ENCODE peak calls at places on chromosomes 16 and 17, in five cellular contexts. F is adrenal gland, Q is PC-3, C is uterus, R is bronchial epithelial cell. L is an unnamed sample.

GRCh38 chr17:45930420-45930951 is 36.1 kb downstream of the MAPT start:
- DNase-seq in F (no peak), Q (no peak), C (no peak), R (no peak), L (no peak)

GRCh38 chr16:22728167-22728836 is 85.7 kb upstream of the HS3ST2 start:
- DNase-seq in F (peak), Q (no peak), C (no peak), R (no peak), L (no peak)

GRCh38 chr17:81523139-81524062 is 4.8 kb upstream of the FSCN2 start:
- DNase-seq in F (no peak), Q (peak), C (no peak), R (no peak), L (peak)

GRCh38 chr17:83079340-83079747 is at the start of gene METRNL:
- DNase-seq in F (peak), Q (peak), C (peak), R (no peak), L (peak)

GRCh38 chr17:49223517-49224197 is 6.9 kb downstream of the PHOSPHO1 start:
- DNase-seq in F (peak), Q (peak), C (peak), R (no peak), L (peak)

GRCh38 chr17:35900280-35900679 is 20.1 kb upstream of the CCL5 start:
- DNase-seq in F (no peak), Q (no peak), C (no peak), R (peak), L (no peak)

GRCh38 chr17:2050246-2050866 is 4.5 kb upstream of the HIC1 start:
- DNase-seq in F (peak), Q (peak), C (peak), R (no peak), L (peak)

GRCh38 chr17:59377410-59377809 is 46.0 kb downstream of the YPEL2 start:
- DNase-seq in F (no peak), Q (no peak), C (no peak), R (no peak), L (no peak)

GRCh38 chr17:50817142-50817751 is 18.1 kb upstream of the WFIKKN2 start:
- DNase-seq in F (no peak), Q (peak), C (no peak), R (no peak), L (peak)

GRCh38 chr16:12231666-12232065 is 255.1 kb downstream of the SNX29 start:
- DNase-seq in F (no peak), Q (peak), C (no peak), R (peak), L (no peak)

GRCh38 chr16:57970971-57971370 is at the start of gene CNGB1:
- DNase-seq in F (no peak), Q (no peak), C (no peak), R (no peak), L (no peak)

GRCh38 chr17:79674506-79675412 is 56.0 kb upstream of the ENPP7 start:
- DNase-seq in F (no peak), Q (no peak), C (no peak), R (no peak), L (no peak)

GRCh38 chr17:83116783-83117555 is 37.6 kb downstream of the METRNL start:
- DNase-seq in F (no peak), Q (no peak), C (no peak), R (no peak), L (no peak)

GRCh38 chr17:79484600-79485398 is 126.1 kb downstream of the RBFOX3 start:
- DNase-seq in F (no peak), Q (no peak), C (no peak), R (no peak), L (no peak)

GRCh38 chr17:78933025-78933958 is 8.1 kb upstream of the TIMP2 start:
- DNase-seq in F (no peak), Q (peak), C (peak), R (peak), L (no peak)

GRCh38 chr16:4776141-4776705 is 9.3 kb upstream of the ZNF500 start:
- DNase-seq in F (no peak), Q (no peak), C (no peak), R (no peak), L (no peak)

GRCh38 chr16:31357324-31358156 is 2.6 kb downstream of the ITGAX start:
- DNase-seq in F (no peak), Q (no peak), C (no peak), R (no peak), L (no peak)

GRCh38 chr17:46212634-46213435 is 19.6 kb upstream of the KANSL1 start:
- DNase-seq in F (peak), Q (peak), C (peak), R (peak), L (peak)

GRCh38 chr17:73214851-73215250 is 22.0 kb downstream of the COG1 start:
- DNase-seq in F (no peak), Q (no peak), C (no peak), R (no peak), L (no peak)

GRCh38 chr17:79221597-79221996 is 147.0 kb downstream of the ENGASE start:
- DNase-seq in F (no peak), Q (no peak), C (no peak), R (no peak), L (no peak)

GRCh38 chr16:48918520-48919258 is 308.7 kb upstream of the N4BP1 start:
- DNase-seq in F (no peak), Q (peak), C (no peak), R (peak), L (no peak)

GRCh38 chr17:16933317-16934132 is 38.4 kb downstream of the TNFRSF13B start:
- DNase-seq in F (no peak), Q (peak), C (no peak), R (no peak), L (no peak)

GRCh38 chr17:18025596-18026407 is 13.2 kb downstream of the ATPAF2 start:
- DNase-seq in F (no peak), Q (peak), C (no peak), R (peak), L (no peak)

GRCh38 chr16:12805091-12805490 is 1.4 kb upstream of the CPPED1 start:
- DNase-seq in F (no peak), Q (peak), C (no peak), R (no peak), L (no peak)

GRCh38 chr17:38748329-38749221 is at the start of gene PCGF2:
- DNase-seq in F (peak), Q (peak), C (peak), R (peak), L (peak)

GRCh38 chr17:76147211-76148014 is 6.4 kb upstream of the FOXJ1 start:
- DNase-seq in F (no peak), Q (peak), C (no peak), R (peak), L (no peak)

GRCh38 chr16:19169081-19169639 is 1.1 kb downstream of the SYT17 start:
- DNase-seq in F (no peak), Q (no peak), C (no peak), R (no peak), L (peak)

GRCh38 chr16:10385725-10386516 is at the start of gene ATF7IP2:
- DNase-seq in F (peak), Q (peak), C (peak), R (peak), L (peak)

GRCh38 chr16:29862383-29862883 is 593 bp downstream of the CDIPT start:
- DNase-seq in F (peak), Q (peak), C (no peak), R (no peak), L (no peak)

GRCh38 chr17:17030515-17031211 is 11.6 kb upstream of the MPRIP start:
- DNase-seq in F (no peak), Q (no peak), C (no peak), R (no peak), L (no peak)

GRCh38 chr16:74743668-74744299 is 30.8 kb downstream of the FA2H start:
- DNase-seq in F (peak), Q (peak), C (no peak), R (peak), L (peak)

GRCh38 chr17:38893612-38894011 is 23.8 kb downstream of the LASP1 start:
- DNase-seq in F (no peak), Q (no peak), C (no peak), R (no peak), L (no peak)

GRCh38 chr17:28216528-28216927 is 102.5 kb upstream of the TMEM97 start:
- DNase-seq in F (peak), Q (peak), C (no peak), R (peak), L (no peak)

GRCh38 chr17:6257339-6257738 is 177.6 kb downstream of the AIPL1 start:
- DNase-seq in F (no peak), Q (peak), C (no peak), R (no peak), L (no peak)

GRCh38 chr17:55416470-55417052 is 5.1 kb downstream of the MMD start:
- DNase-seq in F (no peak), Q (no peak), C (no peak), R (peak), L (no peak)

GRCh38 chr17:79722787-79723186 is 8.0 kb upstream of the ENPP7 start:
- DNase-seq in F (no peak), Q (no peak), C (no peak), R (no peak), L (no peak)

GRCh38 chr17:3845361-3845753 is 689 bp downstream of the NCBP3 start:
- DNase-seq in F (peak), Q (no peak), C (no peak), R (peak), L (no peak)

GRCh38 chr16:4140652-4141051 is 24.4 kb upstream of the ADCY9 start:
- DNase-seq in F (no peak), Q (no peak), C (no peak), R (peak), L (no peak)

GRCh38 chr16:2530629-2531318 is 434 bp downstream of the CEMP1 start:
- DNase-seq in F (no peak), Q (no peak), C (no peak), R (no peak), L (no peak)
- H3K4me3 ChIP-seq in F (no peak), Q (no peak), C (no peak), R (no peak), L (no peak)

GRCh38 chr17:66313325-66313724 is 10.9 kb downstream of the PRKCA start:
- DNase-seq in F (no peak), Q (no peak), C (no peak), R (no peak), L (no peak)
- H3K4me3 ChIP-seq in F (no peak), Q (no peak), C (no peak), R (no peak), L (no peak)

GRCh38 chr17:60862482-60862881 is 184.8 kb downstream of the BCAS3 start:
- DNase-seq in F (no peak), Q (no peak), C (no peak), R (peak), L (no peak)

GRCh38 chr17:60864674-60865080 is 187.0 kb downstream of the BCAS3 start:
- DNase-seq in F (no peak), Q (no peak), C (no peak), R (no peak), L (no peak)

DNA sequence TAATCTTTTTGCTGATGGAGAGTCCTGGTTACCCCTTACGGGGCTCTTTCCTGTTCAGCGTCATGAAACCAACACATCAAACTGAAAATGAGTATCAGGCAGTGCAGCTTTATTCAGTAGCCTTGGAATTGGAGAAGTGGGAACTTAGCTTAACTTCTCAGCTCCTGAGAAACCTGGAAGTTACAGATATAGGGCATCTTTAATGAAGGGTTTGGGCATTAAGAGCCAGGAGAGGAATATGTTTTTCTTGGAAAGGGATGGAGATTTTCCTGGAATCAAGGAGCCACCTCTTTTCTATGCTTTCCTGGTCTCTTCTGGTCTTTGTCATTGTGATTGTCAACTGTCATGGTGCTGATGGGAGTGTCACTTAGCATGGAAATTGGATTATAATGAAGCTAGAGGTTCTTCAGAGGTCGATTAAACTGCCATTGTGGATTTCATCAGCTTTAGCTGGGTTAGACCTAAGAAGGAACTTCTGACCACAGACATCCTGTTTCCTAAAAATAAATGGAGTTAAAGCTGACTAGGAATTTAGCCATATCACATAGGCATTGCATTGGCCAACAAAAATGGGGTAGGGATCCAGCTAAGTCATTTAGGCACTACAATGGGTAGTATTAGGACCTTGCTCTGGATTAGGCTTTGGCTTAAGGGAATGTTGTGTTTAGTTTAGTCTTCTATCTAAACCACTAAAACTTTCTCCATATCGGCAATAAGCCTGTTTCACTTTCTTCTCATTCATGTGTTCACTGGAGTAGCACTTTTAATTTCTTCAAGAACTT is 186.4 kb downstream of the BCAS3 start:
- DNase-seq in F (no peak), Q (no peak), C (no peak), R (no peak), L (no peak)
- H3K4me3 ChIP-seq in F (no peak), Q (no peak), C (no peak), R (no peak), L (no peak)

GRCh38 chr17:77402159-77402731 is 261.5 kb downstream of the SEC14L1 start:
- DNase-seq in F (no peak), Q (no peak), C (no peak), R (no peak), L (no peak)

GRCh38 chr17:77400445-77400870 is 259.7 kb downstream of the SEC14L1 start:
- DNase-seq in F (no peak), Q (no peak), C (no peak), R (no peak), L (peak)

GRCh38 chr17:77404812-77405581 is 264.2 kb downstream of the SEC14L1 start:
- DNase-seq in F (peak), Q (peak), C (peak), R (peak), L (no peak)

GRCh38 chr17:77405867-77406513 is 265.2 kb downstream of the SEC14L1 start:
- DNase-seq in F (no peak), Q (no peak), C (no peak), R (no peak), L (no peak)

DNA sequence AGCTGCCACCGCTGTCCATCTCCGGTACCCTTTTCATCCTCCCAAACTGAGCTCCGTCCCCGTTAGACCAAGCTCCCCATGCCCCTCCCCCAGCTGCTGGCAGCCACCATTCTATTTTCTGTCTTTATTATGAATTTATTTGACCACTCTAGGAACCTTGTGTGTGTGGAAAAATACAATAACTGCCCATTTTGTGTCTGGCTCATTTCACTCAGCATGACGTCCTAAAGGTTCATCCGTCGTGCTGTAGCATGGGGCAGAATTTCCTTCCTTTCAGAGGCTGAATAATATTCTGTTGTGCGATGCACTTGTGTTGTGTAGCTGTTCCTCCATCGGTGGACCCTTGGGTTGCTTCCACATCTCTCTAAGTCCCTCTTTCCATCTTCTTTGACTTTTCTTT is 263.1 kb downstream of the SEC14L1 start:
- DNase-seq in F (no peak), Q (no peak), C (no peak), R (no peak), L (no peak)
- H3K4me3 ChIP-seq in F (no peak), Q (no peak), C (no peak), R (no peak), L (no peak)